ENCODE peak calls at places on chromosome 19, in seven cellular contexts. H is NCI-H510A treated with DMSO at 0.1 percent for 48 hours, K is GM10248, J is lower leg skin, L is heart left ventricle, F is MCF 10A, A is adrenal gland. E is an unnamed sample.

GRCh38 chr19:39710333-39710890 is 6.1 kb downstream of the LGALS14 start:
- DNase-seq in L (no peak), K (no peak), H (no peak), F (no peak), A (no peak), J (no peak), E (no peak)

GRCh38 chr19:13100031-13100588 is 2.5 kb downstream of the LYL1 start:
- DNase-seq in H (no peak), A (no peak), J (no peak), K (peak), F (no peak), L (peak), E (no peak)

GRCh38 chr19:39128511-39129079 is 3.0 kb downstream of the PAK4 start:
- DNase-seq in H (no peak), K (no peak), L (no peak), A (no peak), J (no peak), F (no peak), E (no peak)

GRCh38 chr19:40312533-40312932 is 27.4 kb upstream of the AKT2 start:
- DNase-seq in L (no peak), A (no peak), F (no peak), H (no peak), K (no peak), J (no peak), E (no peak)

GRCh38 chr19:27844261-27844660 is 1368.7 kb downstream of the UQCRFS1 start:
- DNase-seq in K (no peak), H (no peak), J (no peak), L (no peak), A (no peak), F (no peak), E (no peak)

GRCh38 chr19:52622261-52622660 is 15.9 kb downstream of the ZNF83 start:
- DNase-seq in L (no peak), K (no peak), J (no peak), A (no peak), H (no peak), F (no peak), E (no peak)

GRCh38 chr19:53962887-53963435 is at the start of gene CACNG8:
- DNase-seq in F (no peak), J (no peak), H (no peak), L (no peak), A (no peak), K (no peak), E (no peak)

GRCh38 chr19:20247016-20247683 is 80.1 kb downstream of the ZNF486 start:
- DNase-seq in F (no peak), A (peak), J (no peak), H (no peak), K (no peak), L (no peak), E (peak)

GRCh38 chr19:49676136-49676689 is 858 bp upstream of the PRMT1 start:
- DNase-seq in L (peak), A (peak), J (peak), K (peak), H (peak), F (peak), E (peak)